ENCODE peak calls at places on chromosomes 7 and 10, in four cellular contexts. O is cardiac fibroblast, Z is A549, D is fibroblast of mammary gland. H is an unnamed sample.

GRCh38 chr10:71852335-71852937 is 1.4 kb upstream of the PSAP start:
- DNase-seq in D (no peak), Z (no peak), O (no peak), H (no peak)

GRCh38 chr7:46139079-46139478 is 218.0 kb upstream of the IGFBP3 start:
- DNase-seq in Z (peak; percentile 72), O (peak; percentile 89), D (peak; percentile 40), H (peak; percentile 50)

GRCh38 chr7:125118444-125118843 is 188.8 kb upstream of the POT1 start:
- DNase-seq in D (peak; percentile 3), Z (no peak), O (peak; percentile 27), H (no peak)

GRCh38 chr7:7962851-7963250 is 5.7 kb upstream of the GLCCI1 start:
- DNase-seq in D (peak; percentile 47), Z (no peak), O (peak; percentile 68), H (peak; percentile 71)

GRCh38 chr10:8183241-8183704 is 128.8 kb downstream of the GATA3 start:
- DNase-seq in D (no peak), O (peak; percentile 58), Z (no peak), H (peak; percentile 58)

GRCh38 chr10:21427804-21428481 is 97.5 kb downstream of the SKIDA1 start:
- DNase-seq in O (peak; percentile 49), D (peak; percentile 65), Z (peak; percentile 76), H (no peak)

GRCh38 chr10:113630929-113631533 is 32.8 kb downstream of the NRAP start:
- DNase-seq in O (no peak), D (no peak), Z (no peak), H (no peak)

GRCh38 chr7:77269360-77270075 is 69.9 kb upstream of the FGL2 start:
- DNase-seq in Z (no peak), D (no peak), O (no peak), H (peak; percentile 42)

GRCh38 chr7:134686782-134687181 is 40.1 kb downstream of the BPGM start:
- DNase-seq in D (peak; percentile 54), O (peak; percentile 66), Z (peak; percentile 38), H (peak; percentile 51)

GRCh38 chr10:5582736-5583135 is 58.0 kb downstream of the CALML3 start:
- DNase-seq in Z (no peak), D (no peak), O (no peak), H (no peak)

GRCh38 chr10:107275806-107276205 is 111.3 kb upstream of the SORCS1 start:
- DNase-seq in Z (no peak), D (no peak), O (no peak), H (no peak)

GRCh38 chr10:118497227-118497626 is 98.2 kb downstream of the PRLHR start:
- DNase-seq in O (no peak), D (no peak), Z (no peak), H (no peak)

GRCh38 chr10:27252267-27253000 is 11.8 kb upstream of the ACBD5 start:
- DNase-seq in D (peak; percentile 61), Z (peak; percentile 65), O (peak; percentile 58), H (peak; percentile 67)

GRCh38 chr10:29482591-29483421 is 152.0 kb downstream of the SVIL start:
- DNase-seq in D (peak; percentile 62), Z (no peak), O (peak; percentile 75), H (peak; percentile 67)

GRCh38 chr7:127251048-127251451 is 1.7 kb downstream of the GRM8 start:
- DNase-seq in D (no peak), Z (no peak), O (no peak), H (no peak)

GRCh38 chr10:128964100-128964403 is 503.0 kb upstream of the MGMT start:
- DNase-seq in D (no peak), O (no peak), Z (no peak), H (no peak)

GRCh38 chr10:12241810-12242529 is 46.0 kb downstream of the CDC123 start:
- DNase-seq in O (peak; percentile 33), Z (no peak), D (peak; percentile 35), H (peak; percentile 22)

GRCh38 chr10:61635946-61636345 is 26.8 kb upstream of the CABCOCO1 start:
- DNase-seq in D (peak; percentile 93), Z (peak; percentile 25), O (peak; percentile 48), H (peak; percentile 19)

GRCh38 chr10:75399461-75400162 is 2.0 kb downstream of the ZNF503 start:
- DNase-seq in O (peak; percentile 86), Z (peak; percentile 70), D (peak; percentile 72), H (peak; percentile 71)

GRCh38 chr10:75398630-75399460 is 2.7 kb downstream of the ZNF503 start:
- DNase-seq in D (no peak), Z (no peak), O (peak; percentile 41), H (no peak)

GRCh38 chr10:75401569-75402485 is at the start of gene ZNF503:
- DNase-seq in D (peak; percentile 96), Z (peak; percentile 97), O (peak; percentile 97), H (peak; percentile 95)

GRCh38 chr10:75400769-75401568 is 595 bp downstream of the ZNF503 start:
- DNase-seq in O (peak; percentile 67), D (peak; percentile 26), Z (peak; percentile 64), H (peak; percentile 68)

GRCh38 chr10:75400163-75400768 is 1.3 kb downstream of the ZNF503 start:
- DNase-seq in Z (no peak), D (peak; percentile 32), O (peak; percentile 38), H (no peak)
- TF ChIP-seq CTCF in Z (no peak), D (no peak), O (no peak), H (no peak)

GRCh38 chr7:101017099-101017777 is 2.6 kb upstream of the MUC17 start:
- DNase-seq in Z (peak; percentile 93), O (peak; percentile 91), D (peak; percentile 82), H (peak; percentile 83)
- H3K4me3 ChIP-seq in Z (peak overlapping the region; percentile 56), O (peak overlapping the region; percentile 60), D (peak overlapping the region; percentile 58), H (peak overlapping the region; percentile 62)

GRCh38 chr7:41005381-41005901 is 697.4 kb downstream of the INHBA start:
- DNase-seq in Z (peak; percentile 35), O (peak; percentile 88), D (peak; percentile 93), H (peak; percentile 92)
- TF ChIP-seq CTCF in Z (no peak), O (no peak), D (no peak), H (no peak)

GRCh38 chr7:100573691-100574361 is at the start of gene SAP25:
- DNase-seq in O (no peak), D (no peak), Z (no peak), H (no peak)
- H3K4me3 ChIP-seq in O (no peak within 1 kb of the TSS), D (no peak within 1 kb of the TSS), Z (no peak within 1 kb of the TSS), H (no peak within 1 kb of the TSS)

GRCh38 chr10:37992083-37992482 is 15.6 kb upstream of the ZNF25 start:
- DNase-seq in Z (no peak), D (no peak), O (peak; percentile 9), H (no peak)
- TF ChIP-seq CTCF in Z (no peak), D (no peak), O (no peak), H (no peak)

GRCh38 chr10:102240467-102241036 is 760 bp downstream of the PITX3 start:
- DNase-seq in O (no peak), D (no peak), Z (no peak), H (no peak)
- H3K4me3 ChIP-seq in O (peak overlapping the region; percentile 73), D (peak overlapping the region; percentile 70), Z (no peak overlapping the region), H (peak overlapping the region; percentile 70)

GRCh38 chr7:4132221-4132620 is 549.9 kb upstream of the FOXK1 start:
- DNase-seq in D (no peak), Z (no peak), O (no peak), H (no peak)

GRCh38 chr7:4133491-4134044 is 548.5 kb upstream of the FOXK1 start:
- DNase-seq in Z (no peak), D (no peak), O (no peak), H (no peak)

GRCh38 chr7:4129481-4130122 is 552.5 kb upstream of the FOXK1 start:
- DNase-seq in D (no peak), Z (no peak), O (no peak), H (no peak)

GRCh38 chr7:4128161-4128560 is 553.9 kb upstream of the FOXK1 start:
- DNase-seq in D (no peak), O (no peak), Z (no peak), H (no peak)

DNA sequence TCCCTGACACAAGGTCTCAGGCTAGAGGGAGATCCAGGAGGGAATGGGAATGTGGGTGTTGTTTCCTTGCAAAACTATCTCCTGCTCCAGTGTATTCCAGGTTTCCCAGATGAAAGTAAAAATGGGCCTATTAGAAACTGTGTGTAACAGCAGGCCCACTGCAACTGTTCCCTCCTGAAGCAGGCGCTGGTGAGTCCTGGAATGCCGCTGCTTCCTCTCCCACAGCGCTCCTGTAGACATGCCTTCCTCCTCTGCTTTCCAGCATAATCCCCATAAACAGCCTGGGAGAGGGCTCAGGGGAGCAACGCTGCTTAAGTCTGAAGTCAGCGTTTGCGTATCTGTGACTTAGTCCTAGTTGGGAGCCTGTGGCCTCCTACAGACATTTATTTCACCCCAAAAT is 551.1 kb upstream of the FOXK1 start:
- DNase-seq in O (no peak), D (no peak), Z (no peak), H (no peak)
- TF ChIP-seq CTCF in O (no peak), D (no peak), Z (no peak), H (no peak)

GRCh38 chr7:27115161-27116018 is 12.9 kb upstream of the HOXA2 start:
- DNase-seq in O (no peak), Z (peak; percentile 82), D (peak; percentile 74), H (peak; percentile 88)
- H3K4me3 ChIP-seq in O (no peak overlapping the region), Z (peak overlapping the region; percentile 44), D (peak overlapping the region; percentile 46), H (peak overlapping the region; percentile 18)

GRCh38 chr10:416091-416515 is 273.4 kb downstream of the DIP2C start:
- DNase-seq in O (no peak), D (peak; percentile 67), Z (peak; percentile 31), H (no peak)
- TF ChIP-seq CTCF in O (no peak), D (no peak), Z (peak; percentile 7), H (no peak)